ENCODE peak calls at places on chromosomes 7 and 10, in eight cellular contexts. X is tibial nerve; C is body of pancreas; K is HT1080; W is uterus; R is activated CD8-positive, alpha-beta memory T cell treated with anti-CD3 and anti-CD28 coated beads for 48 hours; E is SHP77; Q is fibroblast of the aortic adventitia. I is an unnamed sample.

GRCh38 chr10:45444022-45444421 is 70.0 kb downstream of the ALOX5 start:
- DNase-seq in X (no peak), C (no peak), K (no peak), W (no peak), R (no peak), E (no peak), Q (no peak), I (no peak)

GRCh38 chr10:14820775-14821154 is 17.1 kb downstream of the CDNF start:
- DNase-seq in X (no peak), C (no peak), K (no peak), W (no peak), R (no peak), E (no peak), Q (no peak), I (no peak)

GRCh38 chr7:5629941-5630340 is 151.5 kb downstream of the RNF216 start:
- DNase-seq in X (no peak), C (no peak), K (peak), W (no peak), R (no peak), E (no peak), Q (peak), I (no peak)

GRCh38 chr10:27223964-27224363 is 16.6 kb downstream of the ACBD5 start:
- DNase-seq in X (no peak), C (peak), K (peak), W (no peak), R (no peak), E (peak), Q (peak), I (no peak)

GRCh38 chr7:155178096-155178495 is 108.0 kb downstream of the HTR5A start:
- DNase-seq in X (no peak), C (no peak), K (no peak), W (no peak), R (no peak), E (no peak), Q (no peak), I (no peak)

GRCh38 chr10:115830260-115830970 is 442.6 kb downstream of the GFRA1 start:
- DNase-seq in X (no peak), C (no peak), K (no peak), W (no peak), R (no peak), E (no peak), Q (peak), I (no peak)

GRCh38 chr7:106165328-106165727 is 53.2 kb upstream of the SYPL1 start:
- DNase-seq in X (no peak), C (no peak), K (peak), W (no peak), R (no peak), E (no peak), Q (peak), I (no peak)

GRCh38 chr10:13087986-13088618 is 11.9 kb upstream of the OPTN start:
- DNase-seq in X (no peak), C (no peak), K (peak), W (no peak), R (no peak), E (no peak), Q (peak), I (no peak)

GRCh38 chr7:104814671-104815400 is 199.2 kb upstream of the KMT2E start:
- DNase-seq in X (no peak), C (no peak), K (no peak), W (no peak), R (no peak), E (no peak), Q (no peak), I (no peak)

GRCh38 chr10:5817322-5818047 is 4.3 kb upstream of the GDI2 start:
- DNase-seq in X (no peak), C (no peak), K (no peak), W (no peak), R (no peak), E (no peak), Q (no peak), I (no peak)

GRCh38 chr7:5284304-5285281 is 1.9 kb downstream of the SLC29A4 start:
- DNase-seq in X (no peak), C (peak), K (no peak), W (no peak), R (no peak), E (peak), Q (no peak), I (no peak)